ENCODE peak calls at places on chromosomes 5 and 9, in ten cellular contexts. One of them, this sample, is unnamed.

GRCh38 chr9:109013678-109014145 is 413 bp upstream of the CTNNAL1 start:
- DNase-seq in HEK293T: no peak
- DNase-seq in GM23248: peak; percentile 73
- DNase-seq in frontal cortex: no peak
- DNase-seq in fibroblast of the conjunctiva: peak; percentile 41
- DNase-seq in germinal center: no peak
- DNase-seq in colonic mucosa: no peak
- DNase-seq in stimulated activated CD8-positive, alpha-beta memory T cell treated with anti-CD3 and anti-CD28 coated beads, Interleukin-4, amount 100 ng/mL, for 48 hours: no peak
- DNase-seq in hypothalamus: no peak
- DNase-seq in foreskin fibroblast: peak; percentile 61
- DNase-seq in this sample: no peak

GRCh38 chr9:123657099-123657498 is 272.8 kb downstream of the DENND1A start:
- DNase-seq in stimulated activated CD8-positive, alpha-beta memory T cell treated with anti-CD3 and anti-CD28 coated beads, Interleukin-4, amount 100 ng/mL, for 48 hours: no peak
- DNase-seq in germinal center: no peak
- DNase-seq in foreskin fibroblast: no peak
- DNase-seq in HEK293T: no peak
- DNase-seq in GM23248: no peak
- DNase-seq in fibroblast of the conjunctiva: no peak
- DNase-seq in colonic mucosa: no peak
- DNase-seq in hypothalamus: no peak
- DNase-seq in frontal cortex: no peak
- DNase-seq in this sample: no peak

GRCh38 chr9:124665391-124666058 is 105.6 kb downstream of the NR6A1 start:
- DNase-seq in hypothalamus: no peak
- DNase-seq in colonic mucosa: no peak
- DNase-seq in frontal cortex: no peak
- DNase-seq in germinal center: no peak
- DNase-seq in GM23248: peak; percentile 91
- DNase-seq in fibroblast of the conjunctiva: no peak
- DNase-seq in HEK293T: no peak
- DNase-seq in stimulated activated CD8-positive, alpha-beta memory T cell treated with anti-CD3 and anti-CD28 coated beads, Interleukin-4, amount 100 ng/mL, for 48 hours: no peak
- DNase-seq in foreskin fibroblast: peak; percentile 11
- DNase-seq in this sample: no peak

GRCh38 chr9:87270241-87271234 is 227.1 kb upstream of the DAPK1 start:
- DNase-seq in fibroblast of the conjunctiva: no peak
- DNase-seq in foreskin fibroblast: peak; percentile 93
- DNase-seq in stimulated activated CD8-positive, alpha-beta memory T cell treated with anti-CD3 and anti-CD28 coated beads, Interleukin-4, amount 100 ng/mL, for 48 hours: no peak
- DNase-seq in germinal center: no peak
- DNase-seq in colonic mucosa: no peak
- DNase-seq in HEK293T: no peak
- DNase-seq in hypothalamus: no peak
- DNase-seq in GM23248: peak; percentile 71
- DNase-seq in frontal cortex: no peak
- DNase-seq in this sample: no peak

GRCh38 chr5:8784692-8785091 is 761.2 kb downstream of the SEMA5A start:
- DNase-seq in germinal center: no peak
- DNase-seq in colonic mucosa: no peak
- DNase-seq in HEK293T: no peak
- DNase-seq in frontal cortex: no peak
- DNase-seq in fibroblast of the conjunctiva: no peak
- DNase-seq in foreskin fibroblast: no peak
- DNase-seq in GM23248: no peak
- DNase-seq in hypothalamus: no peak
- DNase-seq in stimulated activated CD8-positive, alpha-beta memory T cell treated with anti-CD3 and anti-CD28 coated beads, Interleukin-4, amount 100 ng/mL, for 48 hours: no peak
- DNase-seq in this sample: no peak

GRCh38 chr5:37721447-37721871 is 118.4 kb downstream of the GDNF start:
- DNase-seq in colonic mucosa: no peak
- DNase-seq in hypothalamus: no peak
- DNase-seq in foreskin fibroblast: no peak
- DNase-seq in germinal center: no peak
- DNase-seq in HEK293T: no peak
- DNase-seq in frontal cortex: no peak
- DNase-seq in GM23248: peak; percentile 24
- DNase-seq in stimulated activated CD8-positive, alpha-beta memory T cell treated with anti-CD3 and anti-CD28 coated beads, Interleukin-4, amount 100 ng/mL, for 48 hours: peak; percentile 50
- DNase-seq in fibroblast of the conjunctiva: no peak
- DNase-seq in this sample: no peak

GRCh38 chr5:83877911-83878706 is 157.5 kb upstream of the HAPLN1 start:
- DNase-seq in fibroblast of the conjunctiva: no peak
- DNase-seq in HEK293T: no peak
- DNase-seq in stimulated activated CD8-positive, alpha-beta memory T cell treated with anti-CD3 and anti-CD28 coated beads, Interleukin-4, amount 100 ng/mL, for 48 hours: no peak
- DNase-seq in foreskin fibroblast: no peak
- DNase-seq in hypothalamus: no peak
- DNase-seq in GM23248: peak; percentile 27
- DNase-seq in frontal cortex: no peak
- DNase-seq in germinal center: no peak
- DNase-seq in colonic mucosa: no peak
- DNase-seq in this sample: no peak

GRCh38 chr9:129407905-129408452 is 212.9 kb downstream of the C9orf50 start:
- DNase-seq in colonic mucosa: no peak
- DNase-seq in foreskin fibroblast: no peak
- DNase-seq in hypothalamus: no peak
- DNase-seq in stimulated activated CD8-positive, alpha-beta memory T cell treated with anti-CD3 and anti-CD28 coated beads, Interleukin-4, amount 100 ng/mL, for 48 hours: no peak
- DNase-seq in HEK293T: no peak
- DNase-seq in germinal center: no peak
- DNase-seq in fibroblast of the conjunctiva: no peak
- DNase-seq in frontal cortex: no peak
- DNase-seq in GM23248: no peak
- DNase-seq in this sample: no peak

GRCh38 chr9:21559402-21560280 is 77.5 kb upstream of the IFNE start:
- DNase-seq in foreskin fibroblast: peak; percentile 73
- DNase-seq in germinal center: peak; percentile 48
- DNase-seq in stimulated activated CD8-positive, alpha-beta memory T cell treated with anti-CD3 and anti-CD28 coated beads, Interleukin-4, amount 100 ng/mL, for 48 hours: peak; percentile 60
- DNase-seq in colonic mucosa: peak; percentile 25
- DNase-seq in frontal cortex: peak; percentile 41
- DNase-seq in GM23248: peak; percentile 88
- DNase-seq in HEK293T: peak; percentile 84
- DNase-seq in hypothalamus: no peak
- DNase-seq in fibroblast of the conjunctiva: no peak
- DNase-seq in this sample: no peak

GRCh38 chr9:81002242-81002641 is 687.1 kb downstream of the TLE1 start:
- DNase-seq in hypothalamus: no peak
- DNase-seq in frontal cortex: no peak
- DNase-seq in colonic mucosa: no peak
- DNase-seq in foreskin fibroblast: no peak
- DNase-seq in fibroblast of the conjunctiva: no peak
- DNase-seq in GM23248: no peak
- DNase-seq in germinal center: no peak
- DNase-seq in HEK293T: no peak
- DNase-seq in stimulated activated CD8-positive, alpha-beta memory T cell treated with anti-CD3 and anti-CD28 coated beads, Interleukin-4, amount 100 ng/mL, for 48 hours: peak; percentile 25
- DNase-seq in this sample: no peak